ENCODE peak calls at places on chromosome 2, in eight cellular contexts. One of them, this sample, is unnamed.

GRCh38 chr2:111071480-111072143 is 49.1 kb upstream of the BCL2L11 start:
- DNase-seq in SK-N-SH: no peak
- DNase-seq in HepG2: no peak
- DNase-seq in A549: peak
- DNase-seq in endothelial cell of umbilical vein: peak
- DNase-seq in H1: no peak
- DNase-seq in GM12878: peak
- DNase-seq in K562: no peak
- DNase-seq in this sample: peak

GRCh38 chr2:50118951-50119702 is 912.8 kb downstream of the NRXN1 start:
- DNase-seq in H1: no peak
- DNase-seq in endothelial cell of umbilical vein: no peak
- DNase-seq in A549: no peak
- DNase-seq in K562: no peak
- DNase-seq in GM12878: no peak
- DNase-seq in SK-N-SH: no peak
- DNase-seq in HepG2: no peak
- DNase-seq in this sample: no peak

GRCh38 chr2:172921538-172922236 is 154.0 kb upstream of the MAP3K20 start:
- DNase-seq in GM12878: no peak
- DNase-seq in H1: no peak
- DNase-seq in SK-N-SH: no peak
- DNase-seq in A549: no peak
- DNase-seq in K562: no peak
- DNase-seq in HepG2: no peak
- DNase-seq in endothelial cell of umbilical vein: peak
- DNase-seq in this sample: no peak

GRCh38 chr2:235468978-235469694 is 24.7 kb upstream of the AGAP1 start:
- DNase-seq in SK-N-SH: no peak
- DNase-seq in H1: no peak
- DNase-seq in endothelial cell of umbilical vein: no peak
- DNase-seq in GM12878: no peak
- DNase-seq in K562: no peak
- DNase-seq in A549: peak
- DNase-seq in HepG2: no peak
- DNase-seq in this sample: no peak

GRCh38 chr2:42886921-42887320 is 94.5 kb upstream of the HAAO start:
- DNase-seq in endothelial cell of umbilical vein: peak
- DNase-seq in H1: no peak
- DNase-seq in K562: no peak
- DNase-seq in SK-N-SH: no peak
- DNase-seq in GM12878: no peak
- DNase-seq in A549: no peak
- DNase-seq in HepG2: no peak
- DNase-seq in this sample: no peak

GRCh38 chr2:202102425-202103005 is 29.5 kb downstream of the KIAA2012 start:
- DNase-seq in A549: no peak
- DNase-seq in GM12878: no peak
- DNase-seq in H1: no peak
- DNase-seq in endothelial cell of umbilical vein: no peak
- DNase-seq in HepG2: no peak
- DNase-seq in SK-N-SH: peak
- DNase-seq in K562: no peak
- DNase-seq in this sample: no peak

GRCh38 chr2:69764286-69765058 is 22.5 kb downstream of the ANXA4 start:
- DNase-seq in HepG2: peak
- DNase-seq in GM12878: no peak
- DNase-seq in endothelial cell of umbilical vein: no peak
- DNase-seq in A549: no peak
- DNase-seq in H1: no peak
- DNase-seq in SK-N-SH: no peak
- DNase-seq in K562: no peak
- DNase-seq in this sample: no peak

GRCh38 chr2:229728360-229728759 is 14.0 kb upstream of the DNER start:
- DNase-seq in GM12878: no peak
- DNase-seq in K562: no peak
- DNase-seq in SK-N-SH: no peak
- DNase-seq in endothelial cell of umbilical vein: no peak
- DNase-seq in H1: no peak
- DNase-seq in A549: no peak
- DNase-seq in HepG2: no peak
- DNase-seq in this sample: peak

GRCh38 chr2:67895171-67895941 is 167.4 kb downstream of the C1D start:
- DNase-seq in GM12878: no peak
- DNase-seq in endothelial cell of umbilical vein: peak
- DNase-seq in H1: peak
- DNase-seq in A549: no peak
- DNase-seq in K562: no peak
- DNase-seq in SK-N-SH: no peak
- DNase-seq in HepG2: no peak
- DNase-seq in this sample: no peak

GRCh38 chr2:38634684-38635083 is 31.2 kb upstream of the GALM start:
- DNase-seq in HepG2: no peak
- DNase-seq in H1: no peak
- DNase-seq in endothelial cell of umbilical vein: no peak
- DNase-seq in K562: no peak
- DNase-seq in SK-N-SH: peak
- DNase-seq in GM12878: peak
- DNase-seq in A549: no peak
- DNase-seq in this sample: peak

GRCh38 chr2:144489315-144489920 is 30.5 kb downstream of the ZEB2 start:
- DNase-seq in A549: no peak
- DNase-seq in SK-N-SH: no peak
- DNase-seq in HepG2: no peak
- DNase-seq in endothelial cell of umbilical vein: no peak
- DNase-seq in H1: no peak
- DNase-seq in GM12878: no peak
- DNase-seq in K562: no peak
- DNase-seq in this sample: no peak

GRCh38 chr2:11748861-11749645 is 2.6 kb downstream of the LPIN1 start:
- DNase-seq in A549: no peak
- DNase-seq in H1: no peak
- DNase-seq in SK-N-SH: no peak
- DNase-seq in endothelial cell of umbilical vein: no peak
- DNase-seq in GM12878: no peak
- DNase-seq in HepG2: no peak
- DNase-seq in K562: no peak
- DNase-seq in this sample: no peak

GRCh38 chr2:16315458-16315835 is 350.2 kb downstream of the CYRIA start:
- DNase-seq in K562: no peak
- DNase-seq in SK-N-SH: no peak
- DNase-seq in HepG2: no peak
- DNase-seq in endothelial cell of umbilical vein: no peak
- DNase-seq in H1: no peak
- DNase-seq in GM12878: no peak
- DNase-seq in A549: no peak
- DNase-seq in this sample: no peak
- TF ChIP-seq MAX in K562: no peak
- TF ChIP-seq MAX in SK-N-SH: no peak
- TF ChIP-seq MAX in HepG2: no peak
- TF ChIP-seq MAX in endothelial cell of umbilical vein: no peak
- TF ChIP-seq MAX in H1: no peak
- TF ChIP-seq MAX in GM12878: no peak
- TF ChIP-seq MAX in A549: no peak
- TF ChIP-seq MAX in this sample: no peak

DNA sequence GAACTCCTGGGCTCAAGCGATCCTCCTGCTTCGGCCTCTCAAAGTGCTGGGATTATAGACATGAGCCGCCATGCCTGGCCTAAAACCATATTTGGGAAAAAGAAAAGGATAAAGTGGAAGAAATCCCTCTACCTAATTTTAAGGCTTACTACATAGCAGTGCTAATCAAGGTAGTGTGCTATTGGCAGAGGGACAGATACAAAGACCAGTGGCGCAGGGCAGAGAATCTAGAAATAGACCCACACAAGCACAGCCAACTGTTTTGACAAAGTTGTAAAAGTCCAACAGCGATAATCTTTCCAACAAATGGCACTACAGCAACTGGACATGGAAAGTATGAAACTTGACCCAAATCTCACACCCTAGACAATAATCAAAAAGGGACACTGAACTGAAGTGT is 138.4 kb downstream of the TFCP2L1 start:
- DNase-seq in A549: no peak
- DNase-seq in endothelial cell of umbilical vein: no peak
- DNase-seq in H1: no peak
- DNase-seq in GM12878: no peak
- DNase-seq in SK-N-SH: no peak
- DNase-seq in K562: no peak
- DNase-seq in HepG2: no peak
- DNase-seq in this sample: no peak
- H3K4me3 ChIP-seq in A549: no peak
- H3K4me3 ChIP-seq in endothelial cell of umbilical vein: no peak
- H3K4me3 ChIP-seq in H1: no peak
- H3K4me3 ChIP-seq in GM12878: no peak
- H3K4me3 ChIP-seq in SK-N-SH: no peak
- H3K4me3 ChIP-seq in K562: no peak
- H3K4me3 ChIP-seq in HepG2: no peak
- H3K4me3 ChIP-seq in this sample: no peak

GRCh38 chr2:115160523-115161521 is 718.4 kb downstream of the DPP10 start:
- DNase-seq in SK-N-SH: peak
- DNase-seq in K562: no peak
- DNase-seq in HepG2: peak
- DNase-seq in endothelial cell of umbilical vein: no peak
- DNase-seq in A549: no peak
- DNase-seq in H1: no peak
- DNase-seq in GM12878: no peak
- DNase-seq in this sample: no peak

GRCh38 chr2:115165529-115166109 is 723.2 kb downstream of the DPP10 start:
- DNase-seq in H1: no peak
- DNase-seq in HepG2: peak
- DNase-seq in SK-N-SH: peak
- DNase-seq in A549: no peak
- DNase-seq in K562: no peak
- DNase-seq in endothelial cell of umbilical vein: peak
- DNase-seq in GM12878: no peak
- DNase-seq in this sample: peak

GRCh38 chr2:115163572-115163971 is 721.1 kb downstream of the DPP10 start:
- DNase-seq in GM12878: no peak
- DNase-seq in HepG2: no peak
- DNase-seq in A549: no peak
- DNase-seq in endothelial cell of umbilical vein: no peak
- DNase-seq in H1: no peak
- DNase-seq in K562: no peak
- DNase-seq in SK-N-SH: peak
- DNase-seq in this sample: no peak

GRCh38 chr2:115161531-115162453 is 719.4 kb downstream of the DPP10 start:
- DNase-seq in HepG2: no peak
- DNase-seq in K562: no peak
- DNase-seq in A549: no peak
- DNase-seq in endothelial cell of umbilical vein: no peak
- DNase-seq in GM12878: no peak
- DNase-seq in H1: no peak
- DNase-seq in SK-N-SH: peak
- DNase-seq in this sample: no peak

GRCh38 chr2:115162454-115163293 is 720.2 kb downstream of the DPP10 start:
- DNase-seq in H1: no peak
- DNase-seq in A549: no peak
- DNase-seq in SK-N-SH: peak
- DNase-seq in HepG2: no peak
- DNase-seq in K562: no peak
- DNase-seq in endothelial cell of umbilical vein: no peak
- DNase-seq in GM12878: no peak
- DNase-seq in this sample: no peak
- TF ChIP-seq MAX in H1: no peak
- TF ChIP-seq MAX in A549: no peak
- TF ChIP-seq MAX in SK-N-SH: no peak
- TF ChIP-seq MAX in HepG2: no peak
- TF ChIP-seq MAX in K562: no peak
- TF ChIP-seq MAX in endothelial cell of umbilical vein: no peak
- TF ChIP-seq MAX in GM12878: no peak
- TF ChIP-seq MAX in this sample: no peak

GRCh38 chr2:241514545-241514944 is 6.2 kb upstream of the STK25 start:
- DNase-seq in A549: no peak
- DNase-seq in K562: no peak
- DNase-seq in HepG2: no peak
- DNase-seq in GM12878: no peak
- DNase-seq in H1: no peak
- DNase-seq in SK-N-SH: no peak
- DNase-seq in endothelial cell of umbilical vein: no peak
- DNase-seq in this sample: no peak

GRCh38 chr2:241517297-241517696 is 8.9 kb upstream of the STK25 start:
- DNase-seq in GM12878: no peak
- DNase-seq in SK-N-SH: no peak
- DNase-seq in K562: no peak
- DNase-seq in H1: no peak
- DNase-seq in A549: no peak
- DNase-seq in HepG2: no peak
- DNase-seq in endothelial cell of umbilical vein: no peak
- DNase-seq in this sample: no peak

GRCh38 chr2:241511091-241511741 is 2.8 kb upstream of the STK25 start:
- DNase-seq in GM12878: no peak
- DNase-seq in HepG2: no peak
- DNase-seq in H1: no peak
- DNase-seq in endothelial cell of umbilical vein: no peak
- DNase-seq in SK-N-SH: no peak
- DNase-seq in K562: no peak
- DNase-seq in A549: no peak
- DNase-seq in this sample: no peak

GRCh38 chr2:241516520-241516965 is 8.2 kb upstream of the STK25 start:
- DNase-seq in K562: no peak
- DNase-seq in H1: no peak
- DNase-seq in GM12878: no peak
- DNase-seq in HepG2: no peak
- DNase-seq in A549: no peak
- DNase-seq in SK-N-SH: no peak
- DNase-seq in endothelial cell of umbilical vein: no peak
- DNase-seq in this sample: no peak

DNA sequence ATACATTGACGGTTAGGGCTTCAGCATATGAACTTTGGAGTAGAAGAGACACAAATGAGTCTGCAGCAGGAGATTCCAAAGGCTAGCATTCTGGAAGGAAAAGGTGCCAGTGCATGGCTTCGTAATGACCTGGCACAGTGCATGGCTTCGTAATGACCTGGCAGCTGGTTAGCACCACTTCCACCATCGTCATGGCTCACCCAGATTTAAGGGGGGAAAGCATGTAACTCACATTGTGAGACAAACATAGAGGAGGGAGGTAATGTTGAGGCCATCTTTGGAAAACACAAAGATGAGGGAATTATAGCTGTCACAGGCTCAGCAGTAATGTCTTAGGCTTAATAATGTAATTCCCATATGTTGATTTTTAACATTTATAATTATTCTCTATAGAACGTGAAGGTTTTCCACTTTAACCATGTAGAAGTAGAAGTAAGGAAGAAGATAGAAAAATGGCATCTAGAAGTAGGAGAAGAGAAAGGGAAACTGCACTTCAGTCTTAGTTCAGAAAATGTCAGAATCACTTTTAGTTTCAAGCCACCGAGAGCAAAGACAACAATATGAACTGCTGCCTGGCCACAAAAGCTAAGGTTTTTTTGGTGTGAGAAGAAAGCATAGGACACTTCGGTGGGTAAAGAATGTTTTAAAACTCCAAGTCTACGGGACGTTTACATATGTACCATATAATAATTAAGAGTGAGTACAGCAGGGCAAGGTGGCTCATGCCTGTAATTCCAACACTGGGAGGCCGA is 6.8 kb upstream of the STK25 start:
- DNase-seq in endothelial cell of umbilical vein: no peak
- DNase-seq in GM12878: peak
- DNase-seq in SK-N-SH: no peak
- DNase-seq in A549: no peak
- DNase-seq in H1: no peak
- DNase-seq in K562: no peak
- DNase-seq in HepG2: no peak
- DNase-seq in this sample: no peak
- H3K4me3 ChIP-seq in endothelial cell of umbilical vein: no peak
- H3K4me3 ChIP-seq in GM12878: no peak
- H3K4me3 ChIP-seq in SK-N-SH: no peak
- H3K4me3 ChIP-seq in A549: no peak
- H3K4me3 ChIP-seq in H1: no peak
- H3K4me3 ChIP-seq in K562: no peak
- H3K4me3 ChIP-seq in HepG2: no peak
- H3K4me3 ChIP-seq in this sample: no peak

GRCh38 chr2:200300650-200301314 is 5.7 kb upstream of the SPATS2L start:
- DNase-seq in SK-N-SH: no peak
- DNase-seq in H1: no peak
- DNase-seq in K562: peak
- DNase-seq in A549: peak
- DNase-seq in endothelial cell of umbilical vein: peak
- DNase-seq in GM12878: no peak
- DNase-seq in HepG2: no peak
- DNase-seq in this sample: no peak
- TF ChIP-seq MAX in SK-N-SH: no peak
- TF ChIP-seq MAX in H1: no peak
- TF ChIP-seq MAX in K562: no peak
- TF ChIP-seq MAX in A549: no peak
- TF ChIP-seq MAX in endothelial cell of umbilical vein: no peak
- TF ChIP-seq MAX in GM12878: no peak
- TF ChIP-seq MAX in HepG2: no peak
- TF ChIP-seq MAX in this sample: no peak